ENCODE peak calls at places on chromosome 2, in six cellular contexts. K is epithelial cell of esophagus; N is thoracic aorta; P is T1000; Q is stimulated activated CD4-positive, alpha-beta T cell treated with anti-CD3 and anti-CD28 coated beads, TNF-alpha, amount 100 ng/mL, for 4 hours; Y is HT1080. X is an unnamed sample.

GRCh38 chr2:37780097-37780676 is 108.7 kb upstream of the CDC42EP3 start:
- DNase-seq in Q (no peak), Y (peak), K (peak), P (no peak), N (no peak), X (no peak)

GRCh38 chr2:24121469-24121868 is 1.7 kb downstream of the PFN4 start:
- DNase-seq in N (no peak), P (no peak), Q (no peak), Y (no peak), K (no peak), X (no peak)

GRCh38 chr2:160224060-160224459 is 24.0 kb upstream of the ITGB6 start:
- DNase-seq in Q (no peak), K (peak), Y (peak), P (peak), N (no peak), X (no peak)

GRCh38 chr2:123993728-123994323 is 31.3 kb upstream of the CNTNAP5 start:
- DNase-seq in K (peak), Q (no peak), Y (peak), P (no peak), N (no peak), X (no peak)

GRCh38 chr2:6926071-6926732 is 9.0 kb downstream of the RNF144A start:
- DNase-seq in Y (no peak), P (no peak), N (no peak), Q (no peak), K (no peak), X (no peak)

GRCh38 chr2:224543939-224544338 is 41.2 kb downstream of the CUL3 start:
- DNase-seq in Q (no peak), P (no peak), Y (no peak), N (no peak), K (no peak), X (no peak)

GRCh38 chr2:179263015-179263414 is 1.6 kb downstream of the SESTD1 start:
- DNase-seq in P (no peak), Q (no peak), N (no peak), Y (peak), K (peak), X (no peak)

GRCh38 chr2:100246163-100247145 is 75.8 kb downstream of the LONRF2 start:
- DNase-seq in N (no peak), K (no peak), Q (no peak), P (no peak), Y (no peak), X (no peak)

X was measured in activated CD4-positive, alpha-beta T cell treated with anti-CD3 and anti-CD28 coated beads for 1 hour.